ENCODE peak calls at places on chromosomes 4 and X, in four cellular contexts. A, K, M and R are unnamed samples.
A peak's percentile ranks its signal among the peaks of the same experiment; 100 is the strongest.

GRCh38 chrX:78800114-78800513 is 52.6 kb downstream of the LPAR4 start:
- DNase-seq in A (no peak), K (no peak), M (no peak), R (no peak)

GRCh38 chrX:28920554-28920953 is 333.3 kb downstream of the IL1RAPL1 start:
- DNase-seq in A (no peak), K (no peak), M (no peak), R (no peak)

GRCh38 chr4:5710962-5711478 is at the start of gene EVC:
- DNase-seq in A (peak; percentile 90), K (no peak), M (no peak), R (peak; percentile 62)

GRCh38 chr4:175635513-175635912 is 176.6 kb downstream of the GPM6A start:
- DNase-seq in A (no peak), K (no peak), M (no peak), R (no peak)

GRCh38 chr4:139642364-139642763 is 23.3 kb upstream of the MGST2 start:
- DNase-seq in A (no peak), K (no peak), M (no peak), R (no peak)

GRCh38 chrX:150226223-150226965 is 136.7 kb upstream of the MAMLD1 start:
- DNase-seq in A (no peak), K (no peak), M (no peak), R (no peak)

GRCh38 chr4:3361406-3361805 is 68.6 kb downstream of the RGS12 start:
- DNase-seq in A (no peak), K (no peak), M (no peak), R (peak; percentile 24)

GRCh38 chr4:17013382-17014006 is 115.0 kb upstream of the LDB2 start:
- DNase-seq in A (no peak), K (no peak), M (peak; percentile 76), R (no peak)

GRCh38 chrX:40488299-40488698 is 92.5 kb upstream of the ATP6AP2 start:
- DNase-seq in A (no peak), K (no peak), M (no peak), R (no peak)

GRCh38 chr4:7858498-7858897 is 81.2 kb downstream of the AFAP1 start:
- DNase-seq in A (no peak), K (no peak), M (no peak), R (no peak)

GRCh38 chr4:81257021-81257420 is 42.0 kb upstream of the PRKG2 start:
- DNase-seq in A (no peak), K (no peak), M (no peak), R (no peak)

GRCh38 chrX:48972214-48973164 is 845 bp upstream of the KCND1 start:
- DNase-seq in A (peak; percentile 70), K (peak; percentile 10), M (no peak), R (peak; percentile 40)

GRCh38 chr4:69860007-69860406 is at the start of gene SULT1E1:
- DNase-seq in A (no peak), K (no peak), M (peak; percentile 53), R (no peak)

GRCh38 chr4:40223343-40223742 is 26.5 kb downstream of the RHOH start:
- DNase-seq in A (no peak), K (no peak), M (no peak), R (no peak)
- H3K27ac ChIP-seq in A (no peak overlapping the region), K (no peak overlapping the region), M (peak overlapping the region; percentile 49), R (no peak overlapping the region)

GRCh38 chr4:184261246-184261645 is 43.6 kb upstream of the ENPP6 start:
- DNase-seq in A (no peak), K (no peak), M (no peak), R (no peak)

GRCh38 chr4:184262901-184263300 is 45.2 kb upstream of the ENPP6 start:
- DNase-seq in A (no peak), K (no peak), M (no peak), R (no peak)

GRCh38 chr4:184263461-184263860 is 45.8 kb upstream of the ENPP6 start:
- DNase-seq in A (no peak), K (no peak), M (no peak), R (no peak)

GRCh38 chr4:184265566-184266351 is 48.1 kb upstream of the ENPP6 start:
- DNase-seq in A (no peak), K (peak; percentile 7), M (no peak), R (no peak)

GRCh38 chr4:184263910-184264732 is 46.4 kb upstream of the ENPP6 start:
- DNase-seq in A (peak; percentile 81), K (peak; percentile 73), M (peak; percentile 81), R (peak; percentile 97)
- TF ChIP-seq POLR2AphosphoS5 in A (no peak), K (no peak), M (no peak), R (peak; percentile 79)

GRCh38 chrX:26295425-26295824 is 79.5 kb downstream of the MAGEB5 start:
- DNase-seq in A (no peak), K (no peak), M (no peak), R (no peak)
- H3K27ac ChIP-seq in A (no peak overlapping the region), K (no peak overlapping the region), M (no peak overlapping the region), R (no peak overlapping the region)

GRCh38 chrX:71534773-71535544 is 2.1 kb downstream of the OGT start:
- DNase-seq in A (no peak), K (no peak), M (no peak), R (no peak)

GRCh38 chrX:71533850-71534515 is 1.1 kb downstream of the OGT start:
- DNase-seq in A (peak; percentile 42), K (no peak), M (no peak), R (peak; percentile 34)

GRCh38 chrX:71532078-71532752 is 689 bp upstream of the OGT start:
- DNase-seq in A (no peak), K (no peak), M (no peak), R (no peak)

GRCh38 chrX:71533514-71533849 is 578 bp downstream of the OGT start:
- DNase-seq in A (no peak), K (no peak), M (no peak), R (no peak)

DNA sequence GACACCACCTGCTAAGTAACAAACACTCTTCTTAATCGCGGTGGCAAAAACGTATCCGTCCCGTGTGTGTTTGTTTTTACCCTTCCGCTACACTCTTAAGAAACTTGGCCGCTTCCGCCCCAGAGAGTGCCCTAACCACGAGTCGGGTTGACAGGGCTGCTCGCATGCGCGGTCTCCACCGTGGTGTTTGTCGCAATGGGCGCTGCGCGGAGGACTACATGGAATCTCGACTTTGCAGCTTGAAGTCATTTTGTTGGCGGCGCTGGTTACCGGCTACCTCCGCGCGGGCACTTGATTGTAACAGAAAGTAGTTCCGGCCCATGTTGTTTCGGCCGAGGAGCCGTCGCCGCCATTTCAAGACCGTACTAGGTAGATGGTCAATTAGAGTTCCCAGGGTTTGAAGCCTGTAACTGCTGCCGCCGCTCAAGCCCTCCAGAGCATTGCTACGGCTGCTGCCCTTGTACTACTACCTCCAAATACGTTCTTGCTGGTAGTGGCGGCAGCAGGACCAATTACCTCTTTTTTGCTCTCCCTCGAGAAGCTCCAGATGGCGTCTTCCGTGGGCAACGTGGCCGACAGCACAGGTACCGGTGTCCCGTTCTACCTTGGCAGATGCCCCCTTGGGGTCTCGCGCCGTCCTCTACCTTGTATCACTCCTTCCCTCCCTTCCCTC is at the start of gene OGT:
- DNase-seq in A (peak; percentile 75), K (peak; percentile 93), M (peak; percentile 91), R (peak; percentile 95)
- TF ChIP-seq POLR2AphosphoS5 in A (peak; percentile 93), K (peak; percentile 91), M (peak; percentile 85), R (peak; percentile 88)

GRCh38 chr4:106773106-106773905 is 262.8 kb downstream of the DKK2 start:
- DNase-seq in A (no peak), K (no peak), M (no peak), R (no peak)

DNA sequence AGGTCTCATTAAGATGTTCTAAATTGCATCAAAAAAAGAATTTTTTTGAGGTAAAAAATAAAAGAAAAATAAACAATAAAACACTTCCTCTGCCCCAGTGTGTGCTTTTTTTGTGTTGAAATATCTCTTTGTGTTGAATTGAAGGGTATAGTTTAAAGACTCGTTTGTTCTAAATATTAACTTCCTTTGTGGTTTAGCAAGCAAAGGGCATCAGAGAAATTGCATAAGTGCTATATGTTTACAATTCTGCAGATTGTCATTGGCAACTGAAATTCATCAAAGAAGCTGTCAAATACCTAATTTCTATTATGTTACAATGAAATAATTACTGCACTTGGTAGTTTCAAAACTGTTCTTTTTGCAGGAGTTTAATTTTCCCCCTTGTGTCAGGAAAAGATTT is 260.5 kb downstream of the DKK2 start:
- DNase-seq in A (no peak), K (no peak), M (peak; percentile 18), R (no peak)
- H3K27ac ChIP-seq in A (no peak overlapping the region), K (no peak overlapping the region), M (no peak overlapping the region), R (no peak overlapping the region)

GRCh38 chr4:128600996-128601857 is 208.3 kb upstream of the JADE1 start:
- DNase-seq in A (peak; percentile 31), K (peak; percentile 77), M (no peak), R (peak; percentile 73)
- TF ChIP-seq POLR2AphosphoS5 in A (peak; percentile 73), K (peak; percentile 65), M (no peak), R (peak; percentile 61)

DNA sequence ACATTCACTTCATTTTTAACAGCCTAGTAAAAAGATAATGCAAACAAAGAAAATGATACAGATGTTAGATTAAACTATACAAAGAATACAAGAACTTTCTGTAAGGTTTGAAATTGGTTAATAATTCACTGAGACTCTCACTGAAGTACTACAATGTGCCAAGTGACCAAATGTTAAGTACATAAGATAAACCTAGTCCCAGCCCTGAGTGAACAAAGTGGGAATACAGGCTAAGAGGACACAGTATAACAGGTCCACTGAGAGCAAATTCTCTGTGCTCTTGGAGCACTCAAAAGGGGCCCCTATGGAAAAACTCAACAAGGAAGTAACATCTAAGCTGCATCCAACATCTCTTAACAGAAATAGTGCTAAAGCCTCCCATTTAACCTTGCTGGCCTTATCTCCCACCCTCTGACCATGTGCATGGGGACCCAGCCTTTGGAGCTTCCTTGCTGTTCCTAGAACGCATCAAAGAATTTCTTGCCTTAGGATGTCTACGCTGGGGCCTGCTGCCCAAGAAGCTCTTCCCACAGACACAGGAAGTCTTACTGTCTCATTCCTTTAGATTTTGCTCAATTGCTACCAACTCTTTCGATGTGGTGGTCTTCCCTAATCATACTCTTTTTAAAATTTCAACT is 113.4 kb downstream of the ZAR1 start:
- DNase-seq in A (no peak), K (no peak), M (no peak), R (no peak)
- H3K27ac ChIP-seq in A (peak overlapping the region; percentile 59), K (no peak overlapping the region), M (no peak overlapping the region), R (peak overlapping the region; percentile 54)

DNA sequence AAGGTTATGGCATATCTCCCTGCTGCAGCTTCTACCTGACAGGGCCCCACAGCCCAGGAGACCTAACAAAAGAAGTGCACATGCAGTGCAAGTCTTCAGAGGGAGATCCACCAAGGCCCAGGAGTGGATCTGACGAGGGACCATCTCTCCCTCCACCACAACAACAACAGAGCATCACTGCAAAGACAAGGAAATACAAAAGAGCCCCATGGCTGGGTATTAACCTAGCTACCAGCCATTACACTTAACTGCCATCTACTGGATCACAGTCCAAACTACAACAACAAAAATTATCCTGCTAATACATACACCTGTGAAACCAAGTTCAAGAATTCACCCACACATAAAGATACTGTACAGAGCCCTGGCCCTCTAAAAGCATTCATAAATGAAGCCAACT is 280.2 kb upstream of the SLC7A11 start:
- DNase-seq in A (no peak), K (peak; percentile 6), M (no peak), R (no peak)
- TF ChIP-seq POLR2AphosphoS5 in A (no peak), K (no peak), M (no peak), R (no peak)